ENCODE peak calls at places on chromosomes 6 and 20, in eight cellular contexts. J is cardiac muscle cell, Y is omental fat pad, A is B cell, P is adrenal gland, E is brain microvascular endothelial cell, W is bronchial epithelial cell, X is AG09309. Z is an unnamed sample.

GRCh38 chr6:143157146-143157545 is 96.5 kb downstream of the AIG1 start:
- DNase-seq in X (peak), W (no peak), A (no peak), Y (no peak), P (no peak), J (no peak), E (no peak), Z (no peak)

GRCh38 chr20:60026010-60026409 is 67.8 kb downstream of the CDH26 start:
- DNase-seq in Y (no peak), X (no peak), J (no peak), A (no peak), E (no peak), P (no peak), W (no peak), Z (no peak)

GRCh38 chr20:62159835-62160234 is 16.3 kb downstream of the SS18L1 start:
- DNase-seq in J (no peak), X (no peak), Y (no peak), E (no peak), P (no peak), W (peak), A (no peak), Z (no peak)

GRCh38 chr6:159943101-159943632 is 25.7 kb upstream of the IGF2R start:
- DNase-seq in E (peak), Y (no peak), P (no peak), X (no peak), A (no peak), W (peak), J (peak), Z (no peak)

GRCh38 chr6:3739311-3739897 is 12.1 kb downstream of the PXDC1 start:
- DNase-seq in X (no peak), Y (no peak), P (no peak), E (no peak), A (no peak), J (no peak), W (no peak), Z (no peak)

GRCh38 chr20:47551240-47551639 is 49.6 kb downstream of the NCOA3 start:
- DNase-seq in W (no peak), E (no peak), P (no peak), X (no peak), Y (no peak), J (no peak), A (no peak), Z (no peak)

GRCh38 chr20:50715694-50716093 is 15.7 kb upstream of the PARD6B start:
- DNase-seq in P (no peak), Y (no peak), X (no peak), J (no peak), W (peak), A (no peak), E (no peak), Z (no peak)

GRCh38 chr6:153449279-153449678 is 318.2 kb upstream of the RGS17 start:
- DNase-seq in A (no peak), P (no peak), X (no peak), Y (no peak), E (no peak), J (no peak), W (peak), Z (no peak)

GRCh38 chr20:50394569-50394968 is 115.6 kb upstream of the PTPN1 start:
- DNase-seq in X (no peak), Y (no peak), A (no peak), J (no peak), W (no peak), P (no peak), E (no peak), Z (no peak)

GRCh38 chr6:36839819-36840379 is 655 bp upstream of the CPNE5 start:
- DNase-seq in X (no peak), Y (no peak), P (peak), W (no peak), E (no peak), A (peak), J (peak), Z (peak)
- TF ChIP-seq CTCF in X (no peak), Y (no peak), P (no peak), W (no peak), E (peak), A (peak), J (peak), Z (peak)

GRCh38 chr6:53297004-53297403 is 51.7 kb downstream of the ELOVL5 start:
- DNase-seq in A (no peak), P (no peak), W (no peak), Y (no peak), J (no peak), X (no peak), E (no peak), Z (no peak)

GRCh38 chr6:53295176-53295575 is 53.6 kb downstream of the ELOVL5 start:
- DNase-seq in Y (no peak), W (no peak), A (no peak), E (no peak), P (no peak), J (peak), X (no peak), Z (no peak)

GRCh38 chr6:53294611-53295010 is 54.1 kb downstream of the ELOVL5 start:
- DNase-seq in P (no peak), E (no peak), Y (no peak), A (no peak), X (no peak), W (no peak), J (no peak), Z (no peak)

GRCh38 chr6:53293691-53294090 is 55.1 kb downstream of the ELOVL5 start:
- DNase-seq in E (no peak), X (no peak), W (no peak), P (no peak), A (no peak), Y (no peak), J (no peak), Z (no peak)

DNA sequence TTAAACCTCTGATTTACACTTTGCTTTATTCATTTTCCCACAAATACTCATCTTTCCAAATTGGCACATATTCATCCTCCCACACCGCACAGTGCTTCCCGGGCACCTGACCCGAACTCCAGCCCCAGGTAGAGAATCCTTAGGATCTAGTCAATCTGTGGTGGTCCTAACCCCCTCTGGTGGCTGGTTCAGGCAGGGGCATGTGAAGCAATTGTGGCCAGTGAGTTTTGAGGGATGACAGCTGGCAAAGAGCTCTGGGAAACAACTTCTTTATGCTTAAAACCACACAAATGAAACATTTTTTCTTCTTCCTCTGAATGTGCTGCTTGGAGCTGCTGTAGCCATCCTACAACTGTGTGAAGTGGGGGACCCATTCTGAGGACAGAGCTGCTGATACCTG is 54.7 kb downstream of the ELOVL5 start:
- DNase-seq in J (peak), Y (no peak), A (no peak), W (no peak), E (no peak), X (no peak), P (no peak), Z (peak)
- TF ChIP-seq CTCF in J (peak), Y (no peak), A (peak), W (peak), E (peak), X (peak), P (peak), Z (peak)

DNA sequence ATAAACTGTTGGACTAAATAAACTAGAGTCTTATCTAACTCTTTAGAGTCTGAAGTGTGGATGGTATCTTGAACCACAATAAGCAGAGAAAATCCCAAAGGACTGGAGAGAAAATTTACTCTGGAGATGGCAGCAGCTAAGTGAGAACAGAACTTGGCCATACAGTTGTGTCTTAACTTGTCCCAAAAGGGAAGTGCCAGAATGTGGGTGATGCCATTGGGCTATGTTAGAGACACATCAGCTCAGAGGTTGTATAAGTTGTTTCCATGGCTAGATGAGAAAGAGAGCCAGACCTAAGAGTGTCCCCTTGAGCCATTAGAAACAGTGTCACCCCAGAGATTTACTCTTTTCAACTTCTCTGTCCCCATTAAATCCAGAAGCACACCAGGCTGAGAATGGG is 36.2 kb downstream of the FOXO3 start:
- DNase-seq in W (peak), J (no peak), X (no peak), P (no peak), A (no peak), Y (no peak), E (no peak), Z (no peak)
- TF ChIP-seq CTCF in W (no peak), J (no peak), X (no peak), P (no peak), A (no peak), Y (no peak), E (no peak), Z (no peak)

DNA sequence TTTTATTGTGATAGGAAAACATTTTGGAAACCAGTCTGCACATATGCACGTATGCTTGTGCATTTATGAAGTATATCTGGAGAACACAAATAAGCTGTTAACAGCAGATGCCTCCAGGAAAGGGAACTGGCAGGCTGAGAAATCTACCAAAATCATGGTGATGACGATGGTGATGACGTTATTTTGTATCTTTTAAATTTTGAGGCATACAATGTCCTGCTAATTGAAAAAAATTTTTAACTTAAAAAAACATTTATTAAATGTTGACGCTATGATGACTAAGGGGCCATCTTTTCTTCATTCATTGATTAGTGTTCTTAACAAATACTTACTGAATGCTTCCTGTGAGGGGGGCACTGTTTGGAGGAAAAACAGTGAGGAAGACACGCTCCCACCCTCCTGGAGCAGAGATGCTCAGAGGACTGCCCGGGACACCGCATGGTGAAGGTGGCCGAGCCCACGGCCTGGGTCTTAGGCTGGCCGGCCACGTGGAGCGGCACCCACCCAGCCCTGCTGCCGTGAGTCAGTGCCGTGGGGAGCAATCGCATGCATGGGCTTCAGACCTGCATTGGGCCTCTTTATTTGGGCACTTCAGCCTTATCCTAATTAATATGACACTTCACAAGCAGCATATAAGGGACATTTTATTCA is 15.9 kb upstream of the ENTPD6 start:
- DNase-seq in P (no peak), Y (no peak), X (no peak), E (no peak), A (no peak), J (no peak), W (no peak), Z (no peak)
- TF ChIP-seq CTCF in P (no peak), Y (no peak), X (no peak), E (no peak), A (no peak), J (no peak), W (no peak), Z (no peak)

GRCh38 chr6:25472314-25472713 is 179.7 kb upstream of the SCGN start:
- DNase-seq in A (no peak), X (no peak), E (no peak), Y (no peak), J (peak), P (no peak), W (no peak), Z (no peak)
- TF ChIP-seq CTCF in A (no peak), X (peak), E (peak), Y (no peak), J (peak), P (peak), W (no peak), Z (peak)

DNA sequence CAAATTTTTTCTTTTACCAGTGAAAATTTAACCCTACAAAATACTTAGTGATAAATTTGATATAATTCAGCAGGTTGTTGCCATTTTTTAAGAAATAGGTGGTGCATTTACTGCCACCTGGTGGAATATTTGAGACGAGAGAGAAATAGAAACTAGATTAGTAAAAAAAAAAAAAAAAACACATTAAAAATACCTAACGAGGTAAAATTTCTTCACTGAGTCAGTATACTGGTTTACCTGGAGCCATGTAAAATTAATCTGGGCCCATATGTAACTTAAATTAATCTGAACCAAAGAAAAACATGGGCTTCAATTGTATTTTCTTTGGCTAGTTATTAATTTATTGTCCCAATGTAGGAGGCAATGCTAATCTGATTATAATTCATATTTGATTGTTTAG is 520.8 kb downstream of the EPM2A start:
- DNase-seq in Y (no peak), X (no peak), W (peak), A (no peak), E (peak), P (no peak), J (peak), Z (no peak)
- TF ChIP-seq CTCF in Y (no peak), X (peak), W (peak), A (peak), E (peak), P (peak), J (peak), Z (peak)

DNA sequence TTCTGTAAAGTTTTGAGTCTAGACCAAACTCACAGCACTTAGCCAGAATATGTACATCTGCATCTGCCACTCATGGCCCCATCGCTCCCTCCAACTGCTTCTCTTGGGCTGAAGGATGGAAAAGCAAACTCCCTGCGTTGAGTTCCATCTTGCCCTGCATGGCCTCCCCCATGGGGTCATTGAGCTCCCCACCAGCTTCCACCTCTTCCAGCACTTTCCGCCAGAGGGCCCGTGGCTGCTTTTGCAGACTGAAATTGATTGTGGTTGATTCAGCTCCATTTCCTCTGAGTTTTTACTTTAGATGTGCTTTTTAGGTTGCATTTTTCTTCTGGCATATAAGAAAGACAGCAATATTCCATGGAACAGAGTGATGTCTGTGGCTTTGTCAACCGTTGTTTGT is 263.1 kb downstream of the ESR1 start:
- DNase-seq in Y (no peak), A (no peak), J (no peak), E (no peak), P (no peak), W (no peak), X (no peak), Z (no peak)
- TF ChIP-seq CTCF in Y (no peak), A (no peak), J (no peak), E (no peak), P (no peak), W (no peak), X (no peak), Z (no peak)

GRCh38 chr20:52959125-52959524 is 13.0 kb upstream of the TSHZ2 start:
- DNase-seq in E (no peak), X (no peak), A (no peak), Y (no peak), W (peak), J (peak), P (no peak), Z (no peak)
- TF ChIP-seq CTCF in E (peak), X (no peak), A (no peak), Y (no peak), W (peak), J (peak), P (peak), Z (no peak)